ENCODE peak calls at places on chromosomes 1 and 21, in five cellular contexts. One of them, this sample, is unnamed.

GRCh38 chr1:196317535-196318522 is 290.4 kb downstream of the KCNT2 start:
- DNase-seq in astrocyte of the spinal cord: peak
- DNase-seq in fibroblast of lung: peak
- DNase-seq in colonic mucosa: no peak
- DNase-seq in SK-N-SH: no peak
- DNase-seq in this sample: no peak

GRCh38 chr1:162690672-162691434 is 58.6 kb downstream of the DDR2 start:
- DNase-seq in astrocyte of the spinal cord: peak
- DNase-seq in fibroblast of lung: peak
- DNase-seq in colonic mucosa: no peak
- DNase-seq in SK-N-SH: no peak
- DNase-seq in this sample: no peak

GRCh38 chr1:248823517-248824001 is 2.2 kb downstream of the SH3BP5L start:
- DNase-seq in astrocyte of the spinal cord: peak
- DNase-seq in fibroblast of lung: no peak
- DNase-seq in colonic mucosa: no peak
- DNase-seq in SK-N-SH: no peak
- DNase-seq in this sample: no peak

GRCh38 chr1:203440780-203441179 is 34.8 kb upstream of the PRELP start:
- DNase-seq in astrocyte of the spinal cord: peak
- DNase-seq in fibroblast of lung: peak
- DNase-seq in colonic mucosa: peak
- DNase-seq in SK-N-SH: peak
- DNase-seq in this sample: peak

GRCh38 chr21:42056996-42057689 is 14.0 kb upstream of the UMODL1 start:
- DNase-seq in astrocyte of the spinal cord: peak
- DNase-seq in fibroblast of lung: peak
- DNase-seq in colonic mucosa: peak
- DNase-seq in SK-N-SH: no peak
- DNase-seq in this sample: peak

GRCh38 chr1:54904476-54905048 is 17.6 kb upstream of the DHCR24 start:
- DNase-seq in astrocyte of the spinal cord: peak
- DNase-seq in fibroblast of lung: peak
- DNase-seq in colonic mucosa: no peak
- DNase-seq in SK-N-SH: no peak
- DNase-seq in this sample: peak

GRCh38 chr21:44089001-44089911 is 17.9 kb upstream of the PWP2 start:
- DNase-seq in astrocyte of the spinal cord: no peak
- DNase-seq in fibroblast of lung: no peak
- DNase-seq in colonic mucosa: peak
- DNase-seq in SK-N-SH: no peak
- DNase-seq in this sample: no peak

GRCh38 chr1:16139473-16139962 is 16.4 kb downstream of the EPHA2 start:
- DNase-seq in astrocyte of the spinal cord: peak
- DNase-seq in fibroblast of lung: peak
- DNase-seq in colonic mucosa: no peak
- DNase-seq in SK-N-SH: no peak
- DNase-seq in this sample: no peak

GRCh38 chr1:200951016-200951415 is 56.3 kb downstream of the INAVA start:
- DNase-seq in astrocyte of the spinal cord: no peak
- DNase-seq in fibroblast of lung: no peak
- DNase-seq in colonic mucosa: no peak
- DNase-seq in SK-N-SH: no peak
- DNase-seq in this sample: no peak

GRCh38 chr1:163069142-163069541 is at the start of gene RGS4:
- DNase-seq in astrocyte of the spinal cord: peak
- DNase-seq in fibroblast of lung: peak
- DNase-seq in colonic mucosa: peak
- DNase-seq in SK-N-SH: peak
- DNase-seq in this sample: peak

GRCh38 chr1:86155807-86156561 is 588 bp downstream of the COL24A1 start:
- DNase-seq in astrocyte of the spinal cord: peak
- DNase-seq in fibroblast of lung: peak
- DNase-seq in colonic mucosa: peak
- DNase-seq in SK-N-SH: peak
- DNase-seq in this sample: no peak

GRCh38 chr1:39902121-39902807 is 547 bp upstream of the MYCL start:
- DNase-seq in astrocyte of the spinal cord: no peak
- DNase-seq in fibroblast of lung: no peak
- DNase-seq in colonic mucosa: peak
- DNase-seq in SK-N-SH: peak
- DNase-seq in this sample: peak

GRCh38 chr1:236663934-236664333 is 22.4 kb upstream of the ACTN2 start:
- DNase-seq in astrocyte of the spinal cord: no peak
- DNase-seq in fibroblast of lung: no peak
- DNase-seq in colonic mucosa: no peak
- DNase-seq in SK-N-SH: no peak
- DNase-seq in this sample: no peak

GRCh38 chr1:20068722-20069121 is 1.3 kb upstream of the PLA2G5 start:
- DNase-seq in astrocyte of the spinal cord: no peak
- DNase-seq in fibroblast of lung: no peak
- DNase-seq in colonic mucosa: peak
- DNase-seq in SK-N-SH: no peak
- DNase-seq in this sample: no peak

GRCh38 chr1:36522461-36523229 is 39.9 kb upstream of the CSF3R start:
- DNase-seq in astrocyte of the spinal cord: no peak
- DNase-seq in fibroblast of lung: no peak
- DNase-seq in colonic mucosa: no peak
- DNase-seq in SK-N-SH: no peak
- DNase-seq in this sample: no peak

GRCh38 chr1:66436378-66437135 is 97.4 kb upstream of the SGIP1 start:
- DNase-seq in astrocyte of the spinal cord: peak
- DNase-seq in fibroblast of lung: peak
- DNase-seq in colonic mucosa: no peak
- DNase-seq in SK-N-SH: no peak
- DNase-seq in this sample: no peak

GRCh38 chr1:38197566-38197965 is 151.0 kb upstream of the POU3F1 start:
- DNase-seq in astrocyte of the spinal cord: no peak
- DNase-seq in fibroblast of lung: no peak
- DNase-seq in colonic mucosa: no peak
- DNase-seq in SK-N-SH: peak
- DNase-seq in this sample: no peak

GRCh38 chr1:96365076-96365475 is 356.5 kb upstream of the PTBP2 start:
- DNase-seq in astrocyte of the spinal cord: peak
- DNase-seq in fibroblast of lung: peak
- DNase-seq in colonic mucosa: no peak
- DNase-seq in SK-N-SH: no peak
- DNase-seq in this sample: no peak

GRCh38 chr1:201495447-201496295 is 11.3 kb downstream of the CSRP1 start:
- DNase-seq in astrocyte of the spinal cord: no peak
- DNase-seq in fibroblast of lung: peak
- DNase-seq in colonic mucosa: peak
- DNase-seq in SK-N-SH: peak
- DNase-seq in this sample: peak

GRCh38 chr21:33690874-33691273 is 48.6 kb downstream of the ITSN1 start:
- DNase-seq in astrocyte of the spinal cord: no peak
- DNase-seq in fibroblast of lung: no peak
- DNase-seq in colonic mucosa: no peak
- DNase-seq in SK-N-SH: no peak
- DNase-seq in this sample: no peak

GRCh38 chr1:29850358-29850757 is 614.0 kb downstream of the PTPRU start:
- DNase-seq in astrocyte of the spinal cord: no peak
- DNase-seq in fibroblast of lung: no peak
- DNase-seq in colonic mucosa: no peak
- DNase-seq in SK-N-SH: no peak
- DNase-seq in this sample: no peak

GRCh38 chr1:102588536-102588935 is 519.8 kb downstream of the COL11A1 start:
- DNase-seq in astrocyte of the spinal cord: no peak
- DNase-seq in fibroblast of lung: no peak
- DNase-seq in colonic mucosa: no peak
- DNase-seq in SK-N-SH: no peak
- DNase-seq in this sample: peak

GRCh38 chr1:241639040-241639652 is 1.0 kb downstream of the CHML start:
- DNase-seq in astrocyte of the spinal cord: no peak
- DNase-seq in fibroblast of lung: peak
- DNase-seq in colonic mucosa: no peak
- DNase-seq in SK-N-SH: no peak
- DNase-seq in this sample: no peak

GRCh38 chr1:186763107-186763506 is 65.6 kb upstream of the PLA2G4A start:
- DNase-seq in astrocyte of the spinal cord: peak
- DNase-seq in fibroblast of lung: peak
- DNase-seq in colonic mucosa: no peak
- DNase-seq in SK-N-SH: no peak
- DNase-seq in this sample: no peak

GRCh38 chr1:72724951-72725863 is 442.9 kb upstream of the NEGR1 start:
- DNase-seq in astrocyte of the spinal cord: no peak
- DNase-seq in fibroblast of lung: no peak
- DNase-seq in colonic mucosa: no peak
- DNase-seq in SK-N-SH: peak
- DNase-seq in this sample: no peak

GRCh38 chr1:42952353-42953001 is 6.2 kb downstream of the SLC2A1 start:
- DNase-seq in astrocyte of the spinal cord: peak
- DNase-seq in fibroblast of lung: no peak
- DNase-seq in colonic mucosa: no peak
- DNase-seq in SK-N-SH: no peak
- DNase-seq in this sample: no peak

GRCh38 chr1:150973826-150974579 is 632 bp downstream of the CERS2 start:
- DNase-seq in astrocyte of the spinal cord: no peak
- DNase-seq in fibroblast of lung: no peak
- DNase-seq in colonic mucosa: peak
- DNase-seq in SK-N-SH: peak
- DNase-seq in this sample: no peak

GRCh38 chr1:31510304-31510703 is 66.0 kb upstream of the TINAGL1 start:
- DNase-seq in astrocyte of the spinal cord: no peak
- DNase-seq in fibroblast of lung: no peak
- DNase-seq in colonic mucosa: no peak
- DNase-seq in SK-N-SH: no peak
- DNase-seq in this sample: peak
- H3K4me3 ChIP-seq in astrocyte of the spinal cord: no peak
- H3K4me3 ChIP-seq in fibroblast of lung: no peak
- H3K4me3 ChIP-seq in colonic mucosa: no peak
- H3K4me3 ChIP-seq in SK-N-SH: no peak
- H3K4me3 ChIP-seq in this sample: no peak

DNA sequence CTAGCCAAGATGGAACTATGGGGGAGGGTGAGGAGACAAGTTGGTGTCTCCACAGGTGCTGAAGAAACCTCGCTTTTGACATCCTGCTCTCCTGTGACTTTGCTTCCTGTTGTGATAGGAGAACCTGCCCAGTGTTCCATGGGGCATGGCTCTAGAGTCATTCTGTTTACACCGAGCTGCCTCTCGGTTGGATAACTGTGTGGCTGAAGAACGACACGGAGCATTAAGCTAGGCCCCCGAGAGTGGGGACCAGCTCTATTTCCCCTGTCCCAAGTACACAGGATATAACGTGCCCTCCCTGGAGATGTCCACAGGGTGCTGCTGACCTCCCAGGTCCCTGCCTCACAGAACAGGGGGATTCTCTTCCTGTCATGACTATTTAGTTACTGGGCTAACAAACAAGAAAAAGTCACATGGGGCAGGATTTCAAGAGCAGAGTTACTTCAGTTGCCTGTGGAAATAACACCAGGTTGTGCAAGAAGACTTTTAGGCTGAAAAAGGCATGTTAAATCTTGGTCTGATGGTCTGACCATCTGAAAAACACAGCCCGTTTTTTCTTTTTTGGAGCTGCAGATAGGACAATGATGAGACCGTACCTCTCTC is 29.4 kb upstream of the PPP2R5A start:
- DNase-seq in astrocyte of the spinal cord: no peak
- DNase-seq in fibroblast of lung: peak
- DNase-seq in colonic mucosa: no peak
- DNase-seq in SK-N-SH: no peak
- DNase-seq in this sample: no peak
- TF ChIP-seq CTCF in astrocyte of the spinal cord: no peak
- TF ChIP-seq CTCF in fibroblast of lung: no peak
- TF ChIP-seq CTCF in colonic mucosa: no peak
- TF ChIP-seq CTCF in SK-N-SH: no peak
- TF ChIP-seq CTCF in this sample: no peak

DNA sequence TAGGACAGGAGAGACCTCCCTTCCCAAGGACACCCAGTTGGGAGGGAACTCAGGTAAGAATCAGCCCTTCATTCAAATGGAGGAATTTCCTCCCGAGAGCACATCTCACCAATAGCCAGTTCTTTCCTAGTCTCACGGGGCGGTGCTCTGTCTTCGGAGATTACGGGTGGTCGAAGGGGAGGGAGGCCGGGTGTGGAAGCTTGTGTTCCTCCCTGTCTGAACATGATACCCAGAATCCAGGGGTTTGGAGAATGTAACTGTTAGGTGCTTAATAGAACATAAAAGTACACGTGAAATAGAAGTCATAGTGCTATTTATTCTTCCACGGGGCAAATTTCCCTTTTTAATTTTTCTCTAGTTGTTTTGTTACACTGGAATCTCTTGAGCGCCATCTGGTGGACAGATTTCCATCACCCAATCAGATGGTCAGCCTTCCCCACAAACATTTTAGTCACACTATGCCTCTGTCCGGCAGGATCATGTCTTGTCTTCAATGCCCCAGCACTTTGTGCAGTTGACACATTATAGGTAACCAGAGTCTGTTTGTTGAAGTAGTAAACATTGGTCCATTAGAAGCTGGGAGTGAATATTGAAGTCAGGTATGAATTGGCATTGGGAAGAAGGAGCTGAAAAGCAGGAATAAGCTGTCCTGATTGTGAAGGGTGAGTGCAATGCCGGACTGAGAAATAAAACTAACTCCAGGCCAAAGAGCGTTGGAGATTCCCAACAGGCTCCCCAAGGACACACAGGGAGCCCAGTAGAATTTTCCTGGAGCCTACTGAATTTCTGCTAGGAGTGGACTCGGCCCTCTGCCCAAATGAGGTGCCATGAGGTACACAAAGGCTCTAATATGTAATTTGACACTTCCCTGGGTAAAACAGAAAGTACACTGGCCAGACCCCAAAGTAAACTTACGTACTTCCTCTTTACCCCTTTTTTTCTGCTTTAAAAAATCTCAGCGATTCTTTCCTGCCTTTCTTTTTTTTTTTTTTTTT is 27.6 kb upstream of the ZNF697 start:
- DNase-seq in astrocyte of the spinal cord: peak
- DNase-seq in fibroblast of lung: peak
- DNase-seq in colonic mucosa: peak
- DNase-seq in SK-N-SH: peak
- DNase-seq in this sample: peak
- H3K4me3 ChIP-seq in astrocyte of the spinal cord: peak
- H3K4me3 ChIP-seq in fibroblast of lung: peak
- H3K4me3 ChIP-seq in colonic mucosa: peak
- H3K4me3 ChIP-seq in SK-N-SH: peak
- H3K4me3 ChIP-seq in this sample: peak

DNA sequence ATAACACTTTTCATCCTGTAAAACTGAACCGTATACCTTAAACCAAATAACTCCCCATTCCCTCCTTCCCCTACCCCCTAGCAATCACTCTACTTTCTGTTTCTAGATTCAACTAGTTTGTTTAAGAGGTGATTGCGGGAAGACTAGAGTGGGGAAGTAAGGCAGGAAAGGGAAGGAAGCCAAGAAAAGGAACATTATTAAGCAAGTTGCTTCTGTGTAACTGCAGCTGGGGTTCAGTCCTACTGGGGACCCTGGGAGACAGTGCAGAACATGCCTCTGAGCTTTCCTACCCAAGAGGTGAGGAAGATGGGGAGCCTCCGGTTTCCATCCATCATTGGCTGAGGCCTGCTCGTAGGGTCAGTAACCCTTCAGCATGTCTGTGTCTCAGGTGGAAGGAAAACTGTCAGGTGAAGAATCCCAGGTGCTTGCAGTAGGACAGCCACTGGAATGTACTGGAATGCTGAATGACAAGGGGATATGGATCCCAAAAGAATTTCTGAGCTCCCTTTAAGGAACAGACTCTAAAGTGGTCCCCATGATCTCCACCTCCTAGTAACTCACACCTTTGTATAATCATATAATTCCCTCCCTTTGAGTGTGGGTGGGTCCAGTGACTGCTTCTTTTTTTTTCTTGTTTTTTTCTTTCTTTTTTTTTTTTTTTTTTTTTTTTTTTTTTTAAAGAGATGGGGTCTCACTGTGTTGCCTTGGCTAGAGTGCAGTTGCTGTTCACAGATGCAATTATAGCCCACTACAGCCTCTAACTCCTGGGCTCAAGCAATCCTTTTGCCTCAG is 28.7 kb upstream of the H3-3A start:
- DNase-seq in astrocyte of the spinal cord: no peak
- DNase-seq in fibroblast of lung: no peak
- DNase-seq in colonic mucosa: no peak
- DNase-seq in SK-N-SH: no peak
- DNase-seq in this sample: no peak
- TF ChIP-seq CTCF in astrocyte of the spinal cord: no peak
- TF ChIP-seq CTCF in fibroblast of lung: no peak
- TF ChIP-seq CTCF in colonic mucosa: no peak
- TF ChIP-seq CTCF in SK-N-SH: no peak
- TF ChIP-seq CTCF in this sample: no peak

This sample was measured in LNCaP clone FGC.